ENCODE peak calls at places on chromosomes 11 and 22, in seven cellular contexts. One of them, this sample, is unnamed.

GRCh38 chr11:35182317-35182939 is 43.5 kb downstream of the CD44 start:
- DNase-seq in activated CD8-positive, alpha-beta memory T cell treated with anti-CD3 and anti-CD28 coated beads, Interleukin-2, amount 50 U/mL, for 4 hours: no peak
- DNase-seq in NCI-H1105 treated with DMSO at 0.1 percent for 48 hours: no peak
- DNase-seq in pancreas: no peak
- DNase-seq in T1000: no peak
- DNase-seq in Karpas-422: no peak
- DNase-seq in HFF-Myc: no peak
- DNase-seq in this sample: no peak

GRCh38 chr11:86034710-86035109 is 34.2 kb downstream of the PICALM start:
- DNase-seq in activated CD8-positive, alpha-beta memory T cell treated with anti-CD3 and anti-CD28 coated beads, Interleukin-2, amount 50 U/mL, for 4 hours: no peak
- DNase-seq in NCI-H1105 treated with DMSO at 0.1 percent for 48 hours: peak; percentile 30
- DNase-seq in pancreas: no peak
- DNase-seq in T1000: no peak
- DNase-seq in Karpas-422: no peak
- DNase-seq in HFF-Myc: no peak
- DNase-seq in this sample: no peak

GRCh38 chr22:36257308-36257707 is 4.4 kb downstream of the APOL1 start:
- DNase-seq in activated CD8-positive, alpha-beta memory T cell treated with anti-CD3 and anti-CD28 coated beads, Interleukin-2, amount 50 U/mL, for 4 hours: no peak
- DNase-seq in NCI-H1105 treated with DMSO at 0.1 percent for 48 hours: no peak
- DNase-seq in pancreas: no peak
- DNase-seq in T1000: no peak
- DNase-seq in Karpas-422: no peak
- DNase-seq in HFF-Myc: no peak
- DNase-seq in this sample: no peak

GRCh38 chr22:45072322-45072903 is 62.6 kb upstream of the PHF21B start:
- DNase-seq in activated CD8-positive, alpha-beta memory T cell treated with anti-CD3 and anti-CD28 coated beads, Interleukin-2, amount 50 U/mL, for 4 hours: no peak
- DNase-seq in NCI-H1105 treated with DMSO at 0.1 percent for 48 hours: no peak
- DNase-seq in pancreas: no peak
- DNase-seq in T1000: peak; percentile 72
- DNase-seq in Karpas-422: no peak
- DNase-seq in HFF-Myc: peak; percentile 67
- DNase-seq in this sample: no peak

GRCh38 chr11:77776455-77776854 is 44.1 kb downstream of the RSF1 start:
- DNase-seq in activated CD8-positive, alpha-beta memory T cell treated with anti-CD3 and anti-CD28 coated beads, Interleukin-2, amount 50 U/mL, for 4 hours: no peak
- DNase-seq in NCI-H1105 treated with DMSO at 0.1 percent for 48 hours: no peak
- DNase-seq in pancreas: no peak
- DNase-seq in T1000: no peak
- DNase-seq in Karpas-422: peak; percentile 72
- DNase-seq in HFF-Myc: no peak
- DNase-seq in this sample: no peak

GRCh38 chr11:131235328-131236298 is 134.8 kb upstream of the NTM start:
- DNase-seq in activated CD8-positive, alpha-beta memory T cell treated with anti-CD3 and anti-CD28 coated beads, Interleukin-2, amount 50 U/mL, for 4 hours: no peak
- DNase-seq in NCI-H1105 treated with DMSO at 0.1 percent for 48 hours: no peak
- DNase-seq in pancreas: no peak
- DNase-seq in T1000: no peak
- DNase-seq in Karpas-422: no peak
- DNase-seq in HFF-Myc: no peak
- DNase-seq in this sample: no peak

GRCh38 chr11:58770627-58771457 is 39.1 kb upstream of the GLYAT start:
- DNase-seq in activated CD8-positive, alpha-beta memory T cell treated with anti-CD3 and anti-CD28 coated beads, Interleukin-2, amount 50 U/mL, for 4 hours: no peak
- DNase-seq in NCI-H1105 treated with DMSO at 0.1 percent for 48 hours: no peak
- DNase-seq in pancreas: no peak
- DNase-seq in T1000: peak; percentile 43
- DNase-seq in Karpas-422: no peak
- DNase-seq in HFF-Myc: peak; percentile 31
- DNase-seq in this sample: no peak

GRCh38 chr11:72577271-72577681 is 96.9 kb downstream of the PDE2A start:
- DNase-seq in activated CD8-positive, alpha-beta memory T cell treated with anti-CD3 and anti-CD28 coated beads, Interleukin-2, amount 50 U/mL, for 4 hours: peak; percentile 8
- DNase-seq in NCI-H1105 treated with DMSO at 0.1 percent for 48 hours: no peak
- DNase-seq in pancreas: no peak
- DNase-seq in T1000: no peak
- DNase-seq in Karpas-422: no peak
- DNase-seq in HFF-Myc: no peak
- DNase-seq in this sample: peak; percentile 4

GRCh38 chr11:124938206-124938765 is 2.4 kb upstream of the HEPACAM start:
- DNase-seq in activated CD8-positive, alpha-beta memory T cell treated with anti-CD3 and anti-CD28 coated beads, Interleukin-2, amount 50 U/mL, for 4 hours: no peak
- DNase-seq in NCI-H1105 treated with DMSO at 0.1 percent for 48 hours: no peak
- DNase-seq in pancreas: no peak
- DNase-seq in T1000: no peak
- DNase-seq in Karpas-422: no peak
- DNase-seq in HFF-Myc: no peak
- DNase-seq in this sample: no peak

GRCh38 chr11:65573391-65574146 is 1.2 kb downstream of the FAM89B start:
- DNase-seq in activated CD8-positive, alpha-beta memory T cell treated with anti-CD3 and anti-CD28 coated beads, Interleukin-2, amount 50 U/mL, for 4 hours: no peak
- DNase-seq in NCI-H1105 treated with DMSO at 0.1 percent for 48 hours: no peak
- DNase-seq in pancreas: peak; percentile 76
- DNase-seq in T1000: no peak
- DNase-seq in Karpas-422: peak; percentile 68
- DNase-seq in HFF-Myc: no peak
- DNase-seq in this sample: peak; percentile 49

GRCh38 chr11:113838005-113838404 is 37.4 kb downstream of the USP28 start:
- DNase-seq in activated CD8-positive, alpha-beta memory T cell treated with anti-CD3 and anti-CD28 coated beads, Interleukin-2, amount 50 U/mL, for 4 hours: no peak
- DNase-seq in NCI-H1105 treated with DMSO at 0.1 percent for 48 hours: no peak
- DNase-seq in pancreas: no peak
- DNase-seq in T1000: no peak
- DNase-seq in Karpas-422: no peak
- DNase-seq in HFF-Myc: no peak
- DNase-seq in this sample: no peak

GRCh38 chr11:27571151-27571840 is 64.7 kb upstream of the LIN7C start:
- DNase-seq in activated CD8-positive, alpha-beta memory T cell treated with anti-CD3 and anti-CD28 coated beads, Interleukin-2, amount 50 U/mL, for 4 hours: no peak
- DNase-seq in NCI-H1105 treated with DMSO at 0.1 percent for 48 hours: no peak
- DNase-seq in pancreas: no peak
- DNase-seq in T1000: no peak
- DNase-seq in Karpas-422: no peak
- DNase-seq in HFF-Myc: peak; percentile 43
- DNase-seq in this sample: no peak

GRCh38 chr11:124812876-124813275 is 12.7 kb upstream of the MSANTD2 start:
- DNase-seq in activated CD8-positive, alpha-beta memory T cell treated with anti-CD3 and anti-CD28 coated beads, Interleukin-2, amount 50 U/mL, for 4 hours: no peak
- DNase-seq in NCI-H1105 treated with DMSO at 0.1 percent for 48 hours: peak; percentile 3
- DNase-seq in pancreas: no peak
- DNase-seq in T1000: no peak
- DNase-seq in Karpas-422: no peak
- DNase-seq in HFF-Myc: no peak
- DNase-seq in this sample: no peak

GRCh38 chr11:69348414-69349235 is 54.7 kb downstream of the MYEOV start:
- DNase-seq in activated CD8-positive, alpha-beta memory T cell treated with anti-CD3 and anti-CD28 coated beads, Interleukin-2, amount 50 U/mL, for 4 hours: no peak
- DNase-seq in NCI-H1105 treated with DMSO at 0.1 percent for 48 hours: no peak
- DNase-seq in pancreas: no peak
- DNase-seq in T1000: no peak
- DNase-seq in Karpas-422: no peak
- DNase-seq in HFF-Myc: no peak
- DNase-seq in this sample: no peak

GRCh38 chr11:69241844-69242582 is 51.9 kb upstream of the MYEOV start:
- DNase-seq in activated CD8-positive, alpha-beta memory T cell treated with anti-CD3 and anti-CD28 coated beads, Interleukin-2, amount 50 U/mL, for 4 hours: no peak
- DNase-seq in NCI-H1105 treated with DMSO at 0.1 percent for 48 hours: no peak
- DNase-seq in pancreas: no peak
- DNase-seq in T1000: no peak
- DNase-seq in Karpas-422: no peak
- DNase-seq in HFF-Myc: no peak
- DNase-seq in this sample: no peak

GRCh38 chr11:6650980-6651379 is 4.6 kb downstream of the DCHS1 start:
- DNase-seq in activated CD8-positive, alpha-beta memory T cell treated with anti-CD3 and anti-CD28 coated beads, Interleukin-2, amount 50 U/mL, for 4 hours: peak; percentile 59
- DNase-seq in NCI-H1105 treated with DMSO at 0.1 percent for 48 hours: no peak
- DNase-seq in pancreas: no peak
- DNase-seq in T1000: no peak
- DNase-seq in Karpas-422: no peak
- DNase-seq in HFF-Myc: no peak
- DNase-seq in this sample: no peak

GRCh38 chr11:34214961-34215805 is 109.8 kb downstream of the NAT10 start:
- DNase-seq in activated CD8-positive, alpha-beta memory T cell treated with anti-CD3 and anti-CD28 coated beads, Interleukin-2, amount 50 U/mL, for 4 hours: peak; percentile 61
- DNase-seq in NCI-H1105 treated with DMSO at 0.1 percent for 48 hours: no peak
- DNase-seq in pancreas: no peak
- DNase-seq in T1000: peak; percentile 78
- DNase-seq in Karpas-422: no peak
- DNase-seq in HFF-Myc: no peak
- DNase-seq in this sample: no peak

GRCh38 chr11:76703707-76704106 is 33.2 kb upstream of the LRRC32 start:
- DNase-seq in activated CD8-positive, alpha-beta memory T cell treated with anti-CD3 and anti-CD28 coated beads, Interleukin-2, amount 50 U/mL, for 4 hours: no peak
- DNase-seq in NCI-H1105 treated with DMSO at 0.1 percent for 48 hours: no peak
- DNase-seq in pancreas: no peak
- DNase-seq in T1000: no peak
- DNase-seq in Karpas-422: no peak
- DNase-seq in HFF-Myc: no peak
- DNase-seq in this sample: no peak

GRCh38 chr11:19976281-19976941 is 183.9 kb downstream of the DBX1 start:
- DNase-seq in activated CD8-positive, alpha-beta memory T cell treated with anti-CD3 and anti-CD28 coated beads, Interleukin-2, amount 50 U/mL, for 4 hours: no peak
- DNase-seq in NCI-H1105 treated with DMSO at 0.1 percent for 48 hours: no peak
- DNase-seq in pancreas: no peak
- DNase-seq in T1000: no peak
- DNase-seq in Karpas-422: no peak
- DNase-seq in HFF-Myc: no peak
- DNase-seq in this sample: no peak

GRCh38 chr11:134781335-134781970 is 369.4 kb upstream of the B3GAT1 start:
- DNase-seq in activated CD8-positive, alpha-beta memory T cell treated with anti-CD3 and anti-CD28 coated beads, Interleukin-2, amount 50 U/mL, for 4 hours: no peak
- DNase-seq in NCI-H1105 treated with DMSO at 0.1 percent for 48 hours: no peak
- DNase-seq in pancreas: no peak
- DNase-seq in T1000: no peak
- DNase-seq in Karpas-422: no peak
- DNase-seq in HFF-Myc: no peak
- DNase-seq in this sample: no peak

GRCh38 chr11:130124096-130124495 is 35.5 kb upstream of the ST14 start:
- DNase-seq in activated CD8-positive, alpha-beta memory T cell treated with anti-CD3 and anti-CD28 coated beads, Interleukin-2, amount 50 U/mL, for 4 hours: no peak
- DNase-seq in NCI-H1105 treated with DMSO at 0.1 percent for 48 hours: no peak
- DNase-seq in pancreas: no peak
- DNase-seq in T1000: peak; percentile 6
- DNase-seq in Karpas-422: no peak
- DNase-seq in HFF-Myc: peak; percentile 32
- DNase-seq in this sample: peak; percentile 28

GRCh38 chr11:18243783-18244362 is 4.6 kb downstream of the SAA2 start:
- DNase-seq in activated CD8-positive, alpha-beta memory T cell treated with anti-CD3 and anti-CD28 coated beads, Interleukin-2, amount 50 U/mL, for 4 hours: peak; percentile 51
- DNase-seq in NCI-H1105 treated with DMSO at 0.1 percent for 48 hours: peak; percentile 70
- DNase-seq in pancreas: no peak
- DNase-seq in T1000: no peak
- DNase-seq in Karpas-422: peak; percentile 90
- DNase-seq in HFF-Myc: peak; percentile 58
- DNase-seq in this sample: peak; percentile 70

GRCh38 chr22:38872831-38873248 is 824 bp upstream of the CBX6 start:
- DNase-seq in activated CD8-positive, alpha-beta memory T cell treated with anti-CD3 and anti-CD28 coated beads, Interleukin-2, amount 50 U/mL, for 4 hours: no peak
- DNase-seq in NCI-H1105 treated with DMSO at 0.1 percent for 48 hours: peak; percentile 55
- DNase-seq in pancreas: peak; percentile 72
- DNase-seq in T1000: no peak
- DNase-seq in Karpas-422: no peak
- DNase-seq in HFF-Myc: no peak
- DNase-seq in this sample: peak; percentile 41

GRCh38 chr11:113549061-113549460 is 73.9 kb upstream of the DRD2 start:
- DNase-seq in activated CD8-positive, alpha-beta memory T cell treated with anti-CD3 and anti-CD28 coated beads, Interleukin-2, amount 50 U/mL, for 4 hours: no peak
- DNase-seq in NCI-H1105 treated with DMSO at 0.1 percent for 48 hours: no peak
- DNase-seq in pancreas: no peak
- DNase-seq in T1000: no peak
- DNase-seq in Karpas-422: no peak
- DNase-seq in HFF-Myc: no peak
- DNase-seq in this sample: no peak

GRCh38 chr11:88414385-88414861 is 76.9 kb upstream of the CTSC start:
- DNase-seq in activated CD8-positive, alpha-beta memory T cell treated with anti-CD3 and anti-CD28 coated beads, Interleukin-2, amount 50 U/mL, for 4 hours: no peak
- DNase-seq in NCI-H1105 treated with DMSO at 0.1 percent for 48 hours: peak; percentile 84
- DNase-seq in pancreas: no peak
- DNase-seq in T1000: no peak
- DNase-seq in Karpas-422: no peak
- DNase-seq in HFF-Myc: peak; percentile 48
- DNase-seq in this sample: peak; percentile 20

GRCh38 chr11:45847908-45848316 is 637 bp downstream of the CRY2 start:
- DNase-seq in activated CD8-positive, alpha-beta memory T cell treated with anti-CD3 and anti-CD28 coated beads, Interleukin-2, amount 50 U/mL, for 4 hours: peak; percentile 25
- DNase-seq in NCI-H1105 treated with DMSO at 0.1 percent for 48 hours: peak; percentile 25
- DNase-seq in pancreas: peak; percentile 47
- DNase-seq in T1000: no peak
- DNase-seq in Karpas-422: peak; percentile 82
- DNase-seq in HFF-Myc: no peak
- DNase-seq in this sample: peak; percentile 57

GRCh38 chr11:64742940-64743590 is 877 bp downstream of the RASGRP2 start:
- DNase-seq in activated CD8-positive, alpha-beta memory T cell treated with anti-CD3 and anti-CD28 coated beads, Interleukin-2, amount 50 U/mL, for 4 hours: peak; percentile 77
- DNase-seq in NCI-H1105 treated with DMSO at 0.1 percent for 48 hours: peak; percentile 19
- DNase-seq in pancreas: peak; percentile 80
- DNase-seq in T1000: peak; percentile 69
- DNase-seq in Karpas-422: peak; percentile 80
- DNase-seq in HFF-Myc: no peak
- DNase-seq in this sample: peak; percentile 80

GRCh38 chr22:44442186-44442465 is 55.9 kb downstream of the RTL6 start:
- DNase-seq in activated CD8-positive, alpha-beta memory T cell treated with anti-CD3 and anti-CD28 coated beads, Interleukin-2, amount 50 U/mL, for 4 hours: no peak
- DNase-seq in NCI-H1105 treated with DMSO at 0.1 percent for 48 hours: no peak
- DNase-seq in pancreas: no peak
- DNase-seq in T1000: no peak
- DNase-seq in Karpas-422: no peak
- DNase-seq in HFF-Myc: no peak
- DNase-seq in this sample: no peak

GRCh38 chr11:85755285-85755684 is 55.7 kb downstream of the SYTL2 start:
- DNase-seq in activated CD8-positive, alpha-beta memory T cell treated with anti-CD3 and anti-CD28 coated beads, Interleukin-2, amount 50 U/mL, for 4 hours: no peak
- DNase-seq in NCI-H1105 treated with DMSO at 0.1 percent for 48 hours: no peak
- DNase-seq in pancreas: no peak
- DNase-seq in T1000: no peak
- DNase-seq in Karpas-422: no peak
- DNase-seq in HFF-Myc: no peak
- DNase-seq in this sample: no peak

GRCh38 chr11:30333405-30333804 is 10.5 kb downstream of the ARL14EP start:
- DNase-seq in activated CD8-positive, alpha-beta memory T cell treated with anti-CD3 and anti-CD28 coated beads, Interleukin-2, amount 50 U/mL, for 4 hours: no peak
- DNase-seq in NCI-H1105 treated with DMSO at 0.1 percent for 48 hours: no peak
- DNase-seq in pancreas: no peak
- DNase-seq in T1000: no peak
- DNase-seq in Karpas-422: peak; percentile 53
- DNase-seq in HFF-Myc: no peak
- DNase-seq in this sample: no peak

GRCh38 chr11:26946209-26946828 is 47.6 kb upstream of the FIBIN start:
- DNase-seq in activated CD8-positive, alpha-beta memory T cell treated with anti-CD3 and anti-CD28 coated beads, Interleukin-2, amount 50 U/mL, for 4 hours: no peak
- DNase-seq in NCI-H1105 treated with DMSO at 0.1 percent for 48 hours: no peak
- DNase-seq in pancreas: no peak
- DNase-seq in T1000: no peak
- DNase-seq in Karpas-422: no peak
- DNase-seq in HFF-Myc: no peak
- DNase-seq in this sample: no peak

GRCh38 chr11:83004855-83005556 is 66.7 kb downstream of the RAB30 start:
- DNase-seq in activated CD8-positive, alpha-beta memory T cell treated with anti-CD3 and anti-CD28 coated beads, Interleukin-2, amount 50 U/mL, for 4 hours: no peak
- DNase-seq in NCI-H1105 treated with DMSO at 0.1 percent for 48 hours: peak; percentile 97
- DNase-seq in pancreas: no peak
- DNase-seq in T1000: no peak
- DNase-seq in Karpas-422: no peak
- DNase-seq in HFF-Myc: no peak
- DNase-seq in this sample: no peak

This sample was measured in transverse colon.